ENCODE peak calls at places on chromosome 1, in eight cellular contexts. One of them, this sample, is unnamed.

GRCh38 chr1:154971341-154971998 is 923 bp upstream of the SHC1 start:
- DNase-seq in NCI-H1092 treated with DMSO at 0.1 percent for 48 hours: no peak
- DNase-seq in CD4-positive, CD25-positive, alpha-beta regulatory T cell: no peak
- DNase-seq in RWPE1: no peak
- DNase-seq in mesendoderm: peak; percentile 48
- DNase-seq in AG08396: no peak
- DNase-seq in activated T-helper 1 cell treated with anti-CD3 and anti-CD28 coated beads, Interleukin-12 subunit alpha, Interleukin-12 subunit beta, Interleukin-2, Interleukin-4 antibody, amounts not matched to agents 30 ng/mL and 10 ng/mL and 1 ng/mL, durations not matched to agents 14 hours and 24 hours and 36 hours: no peak
- DNase-seq in GM18507: no peak
- DNase-seq in this sample: no peak

GRCh38 chr1:150420560-150421265 is 56.8 kb downstream of the RPRD2 start:
- DNase-seq in NCI-H1092 treated with DMSO at 0.1 percent for 48 hours: peak; percentile 8
- DNase-seq in CD4-positive, CD25-positive, alpha-beta regulatory T cell: no peak
- DNase-seq in RWPE1: no peak
- DNase-seq in mesendoderm: no peak
- DNase-seq in AG08396: no peak
- DNase-seq in activated T-helper 1 cell treated with anti-CD3 and anti-CD28 coated beads, Interleukin-12 subunit alpha, Interleukin-12 subunit beta, Interleukin-2, Interleukin-4 antibody, amounts not matched to agents 30 ng/mL and 10 ng/mL and 1 ng/mL, durations not matched to agents 14 hours and 24 hours and 36 hours: no peak
- DNase-seq in GM18507: no peak
- DNase-seq in this sample: peak; percentile 79

GRCh38 chr1:91706140-91706957 is 179.6 kb downstream of the TGFBR3 start:
- DNase-seq in NCI-H1092 treated with DMSO at 0.1 percent for 48 hours: no peak
- DNase-seq in CD4-positive, CD25-positive, alpha-beta regulatory T cell: no peak
- DNase-seq in RWPE1: no peak
- DNase-seq in mesendoderm: peak; percentile 26
- DNase-seq in AG08396: no peak
- DNase-seq in activated T-helper 1 cell treated with anti-CD3 and anti-CD28 coated beads, Interleukin-12 subunit alpha, Interleukin-12 subunit beta, Interleukin-2, Interleukin-4 antibody, amounts not matched to agents 30 ng/mL and 10 ng/mL and 1 ng/mL, durations not matched to agents 14 hours and 24 hours and 36 hours: no peak
- DNase-seq in GM18507: no peak
- DNase-seq in this sample: no peak

GRCh38 chr1:76428027-76428426 is 353.5 kb downstream of the ST6GALNAC3 start:
- DNase-seq in NCI-H1092 treated with DMSO at 0.1 percent for 48 hours: no peak
- DNase-seq in CD4-positive, CD25-positive, alpha-beta regulatory T cell: no peak
- DNase-seq in RWPE1: no peak
- DNase-seq in mesendoderm: no peak
- DNase-seq in AG08396: no peak
- DNase-seq in activated T-helper 1 cell treated with anti-CD3 and anti-CD28 coated beads, Interleukin-12 subunit alpha, Interleukin-12 subunit beta, Interleukin-2, Interleukin-4 antibody, amounts not matched to agents 30 ng/mL and 10 ng/mL and 1 ng/mL, durations not matched to agents 14 hours and 24 hours and 36 hours: no peak
- DNase-seq in GM18507: no peak
- DNase-seq in this sample: no peak

GRCh38 chr1:227072991-227073390 is 132.9 kb downstream of the COQ8A start:
- DNase-seq in NCI-H1092 treated with DMSO at 0.1 percent for 48 hours: no peak
- DNase-seq in CD4-positive, CD25-positive, alpha-beta regulatory T cell: no peak
- DNase-seq in RWPE1: no peak
- DNase-seq in mesendoderm: no peak
- DNase-seq in AG08396: no peak
- DNase-seq in activated T-helper 1 cell treated with anti-CD3 and anti-CD28 coated beads, Interleukin-12 subunit alpha, Interleukin-12 subunit beta, Interleukin-2, Interleukin-4 antibody, amounts not matched to agents 30 ng/mL and 10 ng/mL and 1 ng/mL, durations not matched to agents 14 hours and 24 hours and 36 hours: no peak
- DNase-seq in GM18507: no peak
- DNase-seq in this sample: no peak

GRCh38 chr1:168466703-168467081 is 77.1 kb downstream of the XCL2 start:
- DNase-seq in NCI-H1092 treated with DMSO at 0.1 percent for 48 hours: no peak
- DNase-seq in CD4-positive, CD25-positive, alpha-beta regulatory T cell: no peak
- DNase-seq in RWPE1: no peak
- DNase-seq in mesendoderm: no peak
- DNase-seq in AG08396: no peak
- DNase-seq in activated T-helper 1 cell treated with anti-CD3 and anti-CD28 coated beads, Interleukin-12 subunit alpha, Interleukin-12 subunit beta, Interleukin-2, Interleukin-4 antibody, amounts not matched to agents 30 ng/mL and 10 ng/mL and 1 ng/mL, durations not matched to agents 14 hours and 24 hours and 36 hours: no peak
- DNase-seq in GM18507: peak; percentile 12
- DNase-seq in this sample: no peak

GRCh38 chr1:45542591-45542990 is 8.0 kb upstream of the AKR1A1 start:
- DNase-seq in NCI-H1092 treated with DMSO at 0.1 percent for 48 hours: no peak
- DNase-seq in CD4-positive, CD25-positive, alpha-beta regulatory T cell: no peak
- DNase-seq in RWPE1: no peak
- DNase-seq in mesendoderm: no peak
- DNase-seq in AG08396: no peak
- DNase-seq in activated T-helper 1 cell treated with anti-CD3 and anti-CD28 coated beads, Interleukin-12 subunit alpha, Interleukin-12 subunit beta, Interleukin-2, Interleukin-4 antibody, amounts not matched to agents 30 ng/mL and 10 ng/mL and 1 ng/mL, durations not matched to agents 14 hours and 24 hours and 36 hours: no peak
- DNase-seq in GM18507: no peak
- DNase-seq in this sample: no peak

GRCh38 chr1:226625832-226626576 is 77.4 kb downstream of the STUM start:
- DNase-seq in NCI-H1092 treated with DMSO at 0.1 percent for 48 hours: no peak
- DNase-seq in CD4-positive, CD25-positive, alpha-beta regulatory T cell: no peak
- DNase-seq in RWPE1: no peak
- DNase-seq in mesendoderm: no peak
- DNase-seq in AG08396: no peak
- DNase-seq in activated T-helper 1 cell treated with anti-CD3 and anti-CD28 coated beads, Interleukin-12 subunit alpha, Interleukin-12 subunit beta, Interleukin-2, Interleukin-4 antibody, amounts not matched to agents 30 ng/mL and 10 ng/mL and 1 ng/mL, durations not matched to agents 14 hours and 24 hours and 36 hours: no peak
- DNase-seq in GM18507: no peak
- DNase-seq in this sample: no peak

GRCh38 chr1:1922782-1923680 is 4.0 kb upstream of the TMEM52 start:
- DNase-seq in NCI-H1092 treated with DMSO at 0.1 percent for 48 hours: no peak
- DNase-seq in CD4-positive, CD25-positive, alpha-beta regulatory T cell: no peak
- DNase-seq in RWPE1: no peak
- DNase-seq in mesendoderm: no peak
- DNase-seq in AG08396: no peak
- DNase-seq in activated T-helper 1 cell treated with anti-CD3 and anti-CD28 coated beads, Interleukin-12 subunit alpha, Interleukin-12 subunit beta, Interleukin-2, Interleukin-4 antibody, amounts not matched to agents 30 ng/mL and 10 ng/mL and 1 ng/mL, durations not matched to agents 14 hours and 24 hours and 36 hours: no peak
- DNase-seq in GM18507: no peak
- DNase-seq in this sample: no peak

GRCh38 chr1:63917571-63918394 is 144.0 kb downstream of the ROR1 start:
- DNase-seq in NCI-H1092 treated with DMSO at 0.1 percent for 48 hours: no peak
- DNase-seq in CD4-positive, CD25-positive, alpha-beta regulatory T cell: no peak
- DNase-seq in RWPE1: no peak
- DNase-seq in mesendoderm: peak; percentile 76
- DNase-seq in AG08396: no peak
- DNase-seq in activated T-helper 1 cell treated with anti-CD3 and anti-CD28 coated beads, Interleukin-12 subunit alpha, Interleukin-12 subunit beta, Interleukin-2, Interleukin-4 antibody, amounts not matched to agents 30 ng/mL and 10 ng/mL and 1 ng/mL, durations not matched to agents 14 hours and 24 hours and 36 hours: no peak
- DNase-seq in GM18507: no peak
- DNase-seq in this sample: peak; percentile 51

GRCh38 chr1:167360120-167360519 is 139.4 kb downstream of the POU2F1 start:
- DNase-seq in NCI-H1092 treated with DMSO at 0.1 percent for 48 hours: no peak
- DNase-seq in CD4-positive, CD25-positive, alpha-beta regulatory T cell: no peak
- DNase-seq in RWPE1: no peak
- DNase-seq in mesendoderm: no peak
- DNase-seq in AG08396: no peak
- DNase-seq in activated T-helper 1 cell treated with anti-CD3 and anti-CD28 coated beads, Interleukin-12 subunit alpha, Interleukin-12 subunit beta, Interleukin-2, Interleukin-4 antibody, amounts not matched to agents 30 ng/mL and 10 ng/mL and 1 ng/mL, durations not matched to agents 14 hours and 24 hours and 36 hours: no peak
- DNase-seq in GM18507: no peak
- DNase-seq in this sample: no peak

GRCh38 chr1:53449026-53449425 is 10.2 kb upstream of the DMRTB1 start:
- DNase-seq in NCI-H1092 treated with DMSO at 0.1 percent for 48 hours: no peak
- DNase-seq in CD4-positive, CD25-positive, alpha-beta regulatory T cell: no peak
- DNase-seq in RWPE1: peak; percentile 15
- DNase-seq in mesendoderm: peak; percentile 85
- DNase-seq in AG08396: peak; percentile 75
- DNase-seq in activated T-helper 1 cell treated with anti-CD3 and anti-CD28 coated beads, Interleukin-12 subunit alpha, Interleukin-12 subunit beta, Interleukin-2, Interleukin-4 antibody, amounts not matched to agents 30 ng/mL and 10 ng/mL and 1 ng/mL, durations not matched to agents 14 hours and 24 hours and 36 hours: no peak
- DNase-seq in GM18507: no peak
- DNase-seq in this sample: no peak

GRCh38 chr1:54273092-54273836 is 73.3 kb downstream of the MRPL37 start:
- DNase-seq in NCI-H1092 treated with DMSO at 0.1 percent for 48 hours: peak; percentile 45
- DNase-seq in CD4-positive, CD25-positive, alpha-beta regulatory T cell: no peak
- DNase-seq in RWPE1: no peak
- DNase-seq in mesendoderm: peak; percentile 70
- DNase-seq in AG08396: peak; percentile 93
- DNase-seq in activated T-helper 1 cell treated with anti-CD3 and anti-CD28 coated beads, Interleukin-12 subunit alpha, Interleukin-12 subunit beta, Interleukin-2, Interleukin-4 antibody, amounts not matched to agents 30 ng/mL and 10 ng/mL and 1 ng/mL, durations not matched to agents 14 hours and 24 hours and 36 hours: no peak
- DNase-seq in GM18507: peak; percentile 25
- DNase-seq in this sample: peak; percentile 55

GRCh38 chr1:47471163-47471562 is 33.3 kb downstream of the FOXD2 start:
- DNase-seq in NCI-H1092 treated with DMSO at 0.1 percent for 48 hours: no peak
- DNase-seq in CD4-positive, CD25-positive, alpha-beta regulatory T cell: no peak
- DNase-seq in RWPE1: no peak
- DNase-seq in mesendoderm: no peak
- DNase-seq in AG08396: no peak
- DNase-seq in activated T-helper 1 cell treated with anti-CD3 and anti-CD28 coated beads, Interleukin-12 subunit alpha, Interleukin-12 subunit beta, Interleukin-2, Interleukin-4 antibody, amounts not matched to agents 30 ng/mL and 10 ng/mL and 1 ng/mL, durations not matched to agents 14 hours and 24 hours and 36 hours: no peak
- DNase-seq in GM18507: no peak
- DNase-seq in this sample: no peak

GRCh38 chr1:180270767-180271639 is 40.9 kb downstream of the LHX4 start:
- DNase-seq in NCI-H1092 treated with DMSO at 0.1 percent for 48 hours: no peak
- DNase-seq in CD4-positive, CD25-positive, alpha-beta regulatory T cell: no peak
- DNase-seq in RWPE1: peak; percentile 18
- DNase-seq in mesendoderm: no peak
- DNase-seq in AG08396: peak; percentile 66
- DNase-seq in activated T-helper 1 cell treated with anti-CD3 and anti-CD28 coated beads, Interleukin-12 subunit alpha, Interleukin-12 subunit beta, Interleukin-2, Interleukin-4 antibody, amounts not matched to agents 30 ng/mL and 10 ng/mL and 1 ng/mL, durations not matched to agents 14 hours and 24 hours and 36 hours: no peak
- DNase-seq in GM18507: no peak
- DNase-seq in this sample: no peak

GRCh38 chr1:211753649-211754251 is 76.8 kb downstream of the LPGAT1 start:
- DNase-seq in NCI-H1092 treated with DMSO at 0.1 percent for 48 hours: no peak
- DNase-seq in CD4-positive, CD25-positive, alpha-beta regulatory T cell: no peak
- DNase-seq in RWPE1: no peak
- DNase-seq in mesendoderm: peak; percentile 82
- DNase-seq in AG08396: no peak
- DNase-seq in activated T-helper 1 cell treated with anti-CD3 and anti-CD28 coated beads, Interleukin-12 subunit alpha, Interleukin-12 subunit beta, Interleukin-2, Interleukin-4 antibody, amounts not matched to agents 30 ng/mL and 10 ng/mL and 1 ng/mL, durations not matched to agents 14 hours and 24 hours and 36 hours: no peak
- DNase-seq in GM18507: no peak
- DNase-seq in this sample: no peak

GRCh38 chr1:197948926-197949899 is 32.0 kb downstream of the LHX9 start:
- DNase-seq in NCI-H1092 treated with DMSO at 0.1 percent for 48 hours: no peak
- DNase-seq in CD4-positive, CD25-positive, alpha-beta regulatory T cell: peak; percentile 39
- DNase-seq in RWPE1: no peak
- DNase-seq in mesendoderm: no peak
- DNase-seq in AG08396: no peak
- DNase-seq in activated T-helper 1 cell treated with anti-CD3 and anti-CD28 coated beads, Interleukin-12 subunit alpha, Interleukin-12 subunit beta, Interleukin-2, Interleukin-4 antibody, amounts not matched to agents 30 ng/mL and 10 ng/mL and 1 ng/mL, durations not matched to agents 14 hours and 24 hours and 36 hours: no peak
- DNase-seq in GM18507: no peak
- DNase-seq in this sample: no peak

GRCh38 chr1:211258310-211258755 is 833 bp upstream of the RCOR3 start:
- DNase-seq in NCI-H1092 treated with DMSO at 0.1 percent for 48 hours: peak; percentile 89
- DNase-seq in CD4-positive, CD25-positive, alpha-beta regulatory T cell: peak; percentile 52
- DNase-seq in RWPE1: peak; percentile 62
- DNase-seq in mesendoderm: peak; percentile 93
- DNase-seq in AG08396: peak; percentile 72
- DNase-seq in activated T-helper 1 cell treated with anti-CD3 and anti-CD28 coated beads, Interleukin-12 subunit alpha, Interleukin-12 subunit beta, Interleukin-2, Interleukin-4 antibody, amounts not matched to agents 30 ng/mL and 10 ng/mL and 1 ng/mL, durations not matched to agents 14 hours and 24 hours and 36 hours: peak; percentile 49
- DNase-seq in GM18507: peak; percentile 44
- DNase-seq in this sample: peak; percentile 69

GRCh38 chr1:70666381-70667140 is 255.5 kb downstream of the CTH start:
- DNase-seq in NCI-H1092 treated with DMSO at 0.1 percent for 48 hours: no peak
- DNase-seq in CD4-positive, CD25-positive, alpha-beta regulatory T cell: no peak
- DNase-seq in RWPE1: no peak
- DNase-seq in mesendoderm: no peak
- DNase-seq in AG08396: no peak
- DNase-seq in activated T-helper 1 cell treated with anti-CD3 and anti-CD28 coated beads, Interleukin-12 subunit alpha, Interleukin-12 subunit beta, Interleukin-2, Interleukin-4 antibody, amounts not matched to agents 30 ng/mL and 10 ng/mL and 1 ng/mL, durations not matched to agents 14 hours and 24 hours and 36 hours: no peak
- DNase-seq in GM18507: no peak
- DNase-seq in this sample: no peak

GRCh38 chr1:188652678-188653077 is 1823.9 kb downstream of the PLA2G4A start:
- DNase-seq in NCI-H1092 treated with DMSO at 0.1 percent for 48 hours: no peak
- DNase-seq in CD4-positive, CD25-positive, alpha-beta regulatory T cell: no peak
- DNase-seq in RWPE1: no peak
- DNase-seq in mesendoderm: peak; percentile 27
- DNase-seq in AG08396: no peak
- DNase-seq in activated T-helper 1 cell treated with anti-CD3 and anti-CD28 coated beads, Interleukin-12 subunit alpha, Interleukin-12 subunit beta, Interleukin-2, Interleukin-4 antibody, amounts not matched to agents 30 ng/mL and 10 ng/mL and 1 ng/mL, durations not matched to agents 14 hours and 24 hours and 36 hours: no peak
- DNase-seq in GM18507: no peak
- DNase-seq in this sample: no peak

GRCh38 chr1:25862785-25863485 is 3.7 kb upstream of the AUNIP start:
- DNase-seq in NCI-H1092 treated with DMSO at 0.1 percent for 48 hours: no peak
- DNase-seq in CD4-positive, CD25-positive, alpha-beta regulatory T cell: no peak
- DNase-seq in RWPE1: no peak
- DNase-seq in mesendoderm: no peak
- DNase-seq in AG08396: no peak
- DNase-seq in activated T-helper 1 cell treated with anti-CD3 and anti-CD28 coated beads, Interleukin-12 subunit alpha, Interleukin-12 subunit beta, Interleukin-2, Interleukin-4 antibody, amounts not matched to agents 30 ng/mL and 10 ng/mL and 1 ng/mL, durations not matched to agents 14 hours and 24 hours and 36 hours: no peak
- DNase-seq in GM18507: no peak
- DNase-seq in this sample: peak; percentile 58

GRCh38 chr1:63713627-63714481 is 60.0 kb upstream of the ROR1 start:
- DNase-seq in NCI-H1092 treated with DMSO at 0.1 percent for 48 hours: no peak
- DNase-seq in CD4-positive, CD25-positive, alpha-beta regulatory T cell: no peak
- DNase-seq in RWPE1: no peak
- DNase-seq in mesendoderm: no peak
- DNase-seq in AG08396: peak; percentile 66
- DNase-seq in activated T-helper 1 cell treated with anti-CD3 and anti-CD28 coated beads, Interleukin-12 subunit alpha, Interleukin-12 subunit beta, Interleukin-2, Interleukin-4 antibody, amounts not matched to agents 30 ng/mL and 10 ng/mL and 1 ng/mL, durations not matched to agents 14 hours and 24 hours and 36 hours: no peak
- DNase-seq in GM18507: no peak
- DNase-seq in this sample: no peak

GRCh38 chr1:39294531-39294930 is 90.0 kb downstream of the MACF1 start:
- DNase-seq in NCI-H1092 treated with DMSO at 0.1 percent for 48 hours: no peak
- DNase-seq in CD4-positive, CD25-positive, alpha-beta regulatory T cell: no peak
- DNase-seq in RWPE1: no peak
- DNase-seq in mesendoderm: no peak
- DNase-seq in AG08396: peak; percentile 12
- DNase-seq in activated T-helper 1 cell treated with anti-CD3 and anti-CD28 coated beads, Interleukin-12 subunit alpha, Interleukin-12 subunit beta, Interleukin-2, Interleukin-4 antibody, amounts not matched to agents 30 ng/mL and 10 ng/mL and 1 ng/mL, durations not matched to agents 14 hours and 24 hours and 36 hours: no peak
- DNase-seq in GM18507: no peak
- DNase-seq in this sample: no peak

GRCh38 chr1:32242341-32242851 is 4.6 kb upstream of the FAM167B start:
- DNase-seq in NCI-H1092 treated with DMSO at 0.1 percent for 48 hours: peak; percentile 13
- DNase-seq in CD4-positive, CD25-positive, alpha-beta regulatory T cell: no peak
- DNase-seq in RWPE1: no peak
- DNase-seq in mesendoderm: no peak
- DNase-seq in AG08396: peak; percentile 15
- DNase-seq in activated T-helper 1 cell treated with anti-CD3 and anti-CD28 coated beads, Interleukin-12 subunit alpha, Interleukin-12 subunit beta, Interleukin-2, Interleukin-4 antibody, amounts not matched to agents 30 ng/mL and 10 ng/mL and 1 ng/mL, durations not matched to agents 14 hours and 24 hours and 36 hours: no peak
- DNase-seq in GM18507: no peak
- DNase-seq in this sample: no peak